ENCODE peak calls at places on chromosomes 6 and 20, in five cellular contexts. H, Z, T, C and O are unnamed samples. For H3K4me1 and H3K27me3, the result is how much of the 10 kb centered on the place peaks cover.

GRCh38 chr6:78400076-78400475 is 467.3 kb upstream of the IRAK1BP1 start:
- DNase-seq in H (no peak), Z (no peak), T (no peak), C (no peak), O (no peak)

GRCh38 chr20:36483919-36484808 is 57.2 kb upstream of the MYL9 start:
- DNase-seq in H (no peak), Z (no peak), T (no peak), C (no peak), O (no peak)

GRCh38 chr20:52103469-52103910 is 88.1 kb downstream of the ZFP64 start:
- DNase-seq in H (peak), Z (no peak), T (peak), C (no peak), O (no peak)

GRCh38 chr6:170067257-170067656 is 223.6 kb downstream of the DLL1 start:
- DNase-seq in H (no peak), Z (no peak), T (peak), C (peak), O (no peak)

GRCh38 chr20:32589256-32589655 is 4.1 kb upstream of the NOL4L start:
- DNase-seq in H (no peak), Z (no peak), T (no peak), C (no peak), O (no peak)

GRCh38 chr6:149484733-149485700 is at the start of gene ZC3H12D:
- DNase-seq in H (peak), Z (peak), T (peak), C (no peak), O (no peak)

GRCh38 chr20:59253779-59254319 is 46.6 kb upstream of the EDN3 start:
- DNase-seq in H (no peak), Z (peak), T (no peak), C (no peak), O (no peak)

GRCh38 chr6:52640170-52640569 is 30.7 kb upstream of the TMEM14A start:
- DNase-seq in H (peak), Z (no peak), T (peak), C (no peak), O (no peak)

GRCh38 chr20:52473171-52473570 is 281.6 kb upstream of the ZFP64 start:
- DNase-seq in H (no peak), Z (no peak), T (no peak), C (no peak), O (no peak)

GRCh38 chr20:62570897-62571666 is 71.2 kb upstream of the SLCO4A1 start:
- DNase-seq in H (no peak), Z (no peak), T (no peak), C (no peak), O (no peak)

GRCh38 chr6:169115632-169116031 is 138.0 kb downstream of the THBS2 start:
- DNase-seq in H (peak), Z (no peak), T (peak), C (no peak), O (no peak)

GRCh38 chr6:36873612-36874011 is 991 bp downstream of the PPIL1 start:
- DNase-seq in H (no peak), Z (no peak), T (no peak), C (no peak), O (no peak)

DNA sequence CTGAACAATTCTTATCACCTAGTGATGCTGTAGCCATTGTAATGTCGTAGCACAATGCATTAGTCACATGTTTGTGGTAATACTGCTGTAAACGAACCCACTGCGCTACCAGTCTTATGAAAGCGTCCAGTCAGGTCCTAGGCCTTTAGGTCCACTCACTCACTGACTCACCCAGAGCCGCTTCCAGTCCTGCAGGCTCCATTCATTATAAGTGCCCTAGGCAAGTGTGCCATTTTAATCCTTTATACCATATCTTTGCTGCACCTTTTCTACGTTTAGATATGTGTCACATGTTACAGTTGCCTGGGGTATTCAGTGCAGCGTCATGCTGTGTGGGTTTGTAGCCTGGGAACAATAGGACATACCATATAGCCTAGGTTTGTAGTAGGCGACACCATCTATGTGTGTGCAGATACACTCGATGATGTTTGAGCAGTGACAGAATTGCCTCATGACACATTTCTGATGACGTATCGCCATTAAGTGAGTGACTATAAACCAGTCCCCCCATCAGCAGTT is 15.4 kb downstream of the IGF2R start:
- DNase-seq in H (peak), Z (no peak), T (peak), C (no peak), O (no peak)
- H3K4me1 ChIP-seq in H (under half), Z (half or more), T (under half), C (half or more), O (half or more)

DNA sequence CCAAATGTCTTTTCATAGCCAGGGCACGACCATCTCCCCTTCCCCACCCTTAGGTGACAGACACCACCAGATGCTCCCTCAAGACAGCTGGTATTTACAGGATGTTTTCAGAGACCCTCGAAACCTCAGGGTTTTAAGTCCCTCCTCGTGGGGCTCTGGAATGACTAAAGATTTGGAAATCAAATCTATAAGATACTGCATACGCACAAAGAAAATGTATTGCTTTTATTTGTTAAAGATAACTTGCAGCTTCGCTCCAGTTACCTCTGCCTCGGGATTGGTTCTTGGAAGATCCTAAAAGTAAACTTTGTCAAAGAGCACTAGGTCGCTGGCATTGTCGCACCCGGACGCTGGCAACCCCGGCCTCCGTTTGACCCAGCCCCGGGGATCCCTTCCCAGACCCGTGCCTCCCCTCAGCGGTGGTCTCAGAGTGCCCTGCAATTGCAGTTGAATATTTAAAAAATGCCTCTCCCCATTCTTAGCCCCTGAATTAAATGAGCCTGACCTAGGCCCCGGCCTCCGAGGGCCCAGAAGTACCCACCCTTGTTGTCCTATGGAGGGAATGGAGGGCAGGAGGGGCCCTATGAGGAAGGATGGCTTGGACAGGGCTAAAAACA is 7.1 kb downstream of the PAX1 start:
- DNase-seq in H (no peak), Z (no peak), T (no peak), C (no peak), O (no peak)
- H3K27me3 ChIP-seq in H (under half), Z (under half), T (half or more), C (half or more), O (under half)

DNA sequence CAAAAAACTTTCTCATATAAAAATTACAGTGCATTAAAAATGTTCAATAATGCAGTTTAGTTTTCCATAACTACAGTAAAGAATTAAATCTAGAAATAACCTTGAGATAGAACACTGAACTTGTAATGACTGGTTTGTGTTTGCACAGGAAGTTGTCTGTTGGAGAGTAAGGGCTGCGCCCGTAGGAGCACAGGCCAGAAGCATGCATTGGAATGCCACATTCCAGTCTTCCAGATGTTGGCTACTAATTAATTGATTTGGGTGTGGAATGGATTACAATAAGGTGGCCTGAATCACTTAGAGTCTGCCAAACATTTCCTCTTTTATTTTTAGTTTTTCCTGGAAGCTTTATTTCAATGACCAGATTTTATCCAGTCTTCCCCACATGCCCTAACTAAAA is 582.6 kb upstream of the MMS22L start:
- DNase-seq in H (no peak), Z (no peak), T (no peak), C (no peak), O (no peak)
- TF ChIP-seq CTCF in H (no peak), Z (no peak), T (no peak), C (no peak), O (no peak)

GRCh38 chr20:47330933-47331708 is 25.4 kb downstream of the ZMYND8 start:
- DNase-seq in H (peak), Z (no peak), T (peak), C (no peak), O (no peak)
- H3K4me1 ChIP-seq in H (under half), Z (under half), T (under half), C (half or more), O (half or more)

DNA sequence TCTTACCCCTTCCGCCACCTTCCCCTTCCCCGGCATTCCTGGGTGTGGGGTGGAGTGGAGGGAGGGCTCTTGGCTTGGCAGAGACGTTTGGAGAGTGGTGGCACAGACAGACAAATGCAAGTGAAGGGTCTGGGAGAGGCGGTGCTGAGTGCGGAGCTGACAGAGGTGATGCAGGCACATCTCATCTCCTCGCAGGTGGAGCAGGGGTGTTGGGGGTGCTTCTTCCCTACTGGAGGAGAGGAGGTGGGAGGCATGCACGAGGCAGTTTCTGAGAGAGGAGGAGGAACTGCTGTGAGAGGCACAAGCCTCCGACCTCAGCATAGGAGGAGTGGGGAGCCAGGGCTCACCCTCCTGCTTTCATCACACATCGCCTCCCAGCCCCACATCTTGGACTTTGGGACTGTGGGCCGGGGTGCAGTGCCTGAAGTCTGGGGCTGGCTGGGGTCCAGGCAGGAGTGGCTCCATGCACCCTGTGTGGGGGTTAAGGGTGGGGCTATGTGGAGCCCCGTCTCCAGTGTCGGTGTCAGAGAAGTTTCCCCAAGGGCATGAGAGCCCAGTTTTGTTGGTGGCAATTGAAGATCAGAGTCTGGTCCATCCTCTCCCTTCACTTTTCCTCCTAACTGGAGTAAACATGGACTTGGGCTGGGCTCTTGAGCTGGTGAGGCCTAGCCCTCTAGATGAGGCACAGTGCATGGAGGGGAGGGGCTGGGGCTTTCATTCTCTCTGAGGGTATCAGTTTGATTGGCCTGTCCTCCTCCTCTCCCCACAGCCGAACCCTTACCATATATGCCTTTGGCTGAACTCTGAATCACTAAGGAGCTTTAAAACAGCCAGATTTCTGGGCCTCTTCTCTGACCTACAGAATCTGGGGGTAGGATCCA is 20.2 kb upstream of the SLC22A7 start:
- DNase-seq in H (no peak), Z (no peak), T (no peak), C (no peak), O (no peak)
- H3K27me3 ChIP-seq in H (under half), Z (under half), T (under half), C (under half), O (under half)

GRCh38 chr6:157613011-157613522 is 210.0 kb upstream of the SNX9 start:
- DNase-seq in H (peak), Z (no peak), T (peak), C (no peak), O (no peak)

GRCh38 chr6:157614026-157614484 is 209.0 kb upstream of the SNX9 start:
- DNase-seq in H (peak), Z (no peak), T (peak), C (no peak), O (no peak)

GRCh38 chr6:157615951-157616350 is 207.1 kb upstream of the SNX9 start:
- DNase-seq in H (no peak), Z (no peak), T (no peak), C (no peak), O (no peak)

GRCh38 chr6:157611406-157611805 is 211.6 kb upstream of the SNX9 start:
- DNase-seq in H (no peak), Z (no peak), T (no peak), C (no peak), O (no peak)

DNA sequence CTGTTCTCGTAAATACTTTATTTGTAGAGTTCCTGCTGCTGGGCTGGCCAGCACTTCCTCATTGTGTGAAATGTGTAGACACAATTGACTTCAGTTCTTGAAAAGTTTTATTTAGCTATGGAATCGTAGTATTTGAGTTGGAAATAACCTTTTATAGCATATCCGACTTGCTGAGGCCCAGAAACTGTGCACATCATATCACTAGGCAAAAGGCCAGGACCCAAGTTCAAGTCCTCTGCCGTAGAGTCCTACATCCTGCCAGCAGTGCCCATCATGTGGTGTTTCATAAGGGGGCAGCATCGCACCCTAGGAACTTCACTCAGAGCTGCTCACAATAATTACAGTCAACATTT is 207.7 kb upstream of the SNX9 start:
- DNase-seq in H (peak), Z (no peak), T (peak), C (no peak), O (no peak)
- TF ChIP-seq CTCF in H (no peak), Z (peak), T (peak), C (no peak), O (no peak)